ENCODE peak calls at places on chromosomes 7 and 10, in ten cellular contexts. One of them, this sample, is unnamed.

GRCh38 chr7:1079546-1079945 is 8.4 kb upstream of the GPER1 start:
- DNase-seq in GM10248: no peak
- DNase-seq in HEK293T: no peak
- DNase-seq in EL: no peak
- DNase-seq in mammary epithelial cell: no peak
- DNase-seq in fibroblast of the conjunctiva: no peak
- DNase-seq in fibroblast of lung: no peak
- DNase-seq in activated naive CD4-positive, alpha-beta T cell: no peak
- DNase-seq in ACHN: no peak
- DNase-seq in AG10803: no peak
- DNase-seq in this sample: no peak

GRCh38 chr7:44622342-44623151 is 16.1 kb downstream of the OGDH start:
- DNase-seq in GM10248: peak
- DNase-seq in HEK293T: no peak
- DNase-seq in EL: peak
- DNase-seq in mammary epithelial cell: no peak
- DNase-seq in fibroblast of the conjunctiva: no peak
- DNase-seq in fibroblast of lung: peak
- DNase-seq in activated naive CD4-positive, alpha-beta T cell: no peak
- DNase-seq in ACHN: peak
- DNase-seq in AG10803: no peak
- DNase-seq in this sample: no peak

GRCh38 chr10:33337335-33337854 is 2.9 kb upstream of the NRP1 start:
- DNase-seq in GM10248: no peak
- DNase-seq in HEK293T: peak
- DNase-seq in EL: peak
- DNase-seq in mammary epithelial cell: no peak
- DNase-seq in fibroblast of the conjunctiva: peak
- DNase-seq in fibroblast of lung: peak
- DNase-seq in activated naive CD4-positive, alpha-beta T cell: no peak
- DNase-seq in ACHN: peak
- DNase-seq in AG10803: peak
- DNase-seq in this sample: peak

GRCh38 chr10:111370101-111370500 is 293.3 kb downstream of the ADRA2A start:
- DNase-seq in GM10248: no peak
- DNase-seq in HEK293T: no peak
- DNase-seq in EL: peak
- DNase-seq in mammary epithelial cell: no peak
- DNase-seq in fibroblast of the conjunctiva: no peak
- DNase-seq in fibroblast of lung: no peak
- DNase-seq in activated naive CD4-positive, alpha-beta T cell: no peak
- DNase-seq in ACHN: no peak
- DNase-seq in AG10803: peak
- DNase-seq in this sample: peak

GRCh38 chr10:124602646-124603365 is 141.2 kb downstream of the LHPP start:
- DNase-seq in GM10248: no peak
- DNase-seq in HEK293T: no peak
- DNase-seq in EL: no peak
- DNase-seq in mammary epithelial cell: no peak
- DNase-seq in fibroblast of the conjunctiva: no peak
- DNase-seq in fibroblast of lung: no peak
- DNase-seq in activated naive CD4-positive, alpha-beta T cell: no peak
- DNase-seq in ACHN: no peak
- DNase-seq in AG10803: no peak
- DNase-seq in this sample: no peak

GRCh38 chr10:70490142-70490541 is 11.6 kb downstream of the PALD1 start:
- DNase-seq in GM10248: no peak
- DNase-seq in HEK293T: no peak
- DNase-seq in EL: no peak
- DNase-seq in mammary epithelial cell: no peak
- DNase-seq in fibroblast of the conjunctiva: no peak
- DNase-seq in fibroblast of lung: no peak
- DNase-seq in activated naive CD4-positive, alpha-beta T cell: no peak
- DNase-seq in ACHN: no peak
- DNase-seq in AG10803: no peak
- DNase-seq in this sample: no peak

GRCh38 chr10:108597031-108597430 is 1326.3 kb downstream of the XPNPEP1 start:
- DNase-seq in GM10248: no peak
- DNase-seq in HEK293T: no peak
- DNase-seq in EL: peak
- DNase-seq in mammary epithelial cell: no peak
- DNase-seq in fibroblast of the conjunctiva: no peak
- DNase-seq in fibroblast of lung: peak
- DNase-seq in activated naive CD4-positive, alpha-beta T cell: no peak
- DNase-seq in ACHN: no peak
- DNase-seq in AG10803: peak
- DNase-seq in this sample: peak

GRCh38 chr7:51374936-51375335 is 58.3 kb upstream of the COBL start:
- DNase-seq in GM10248: no peak
- DNase-seq in HEK293T: no peak
- DNase-seq in EL: no peak
- DNase-seq in mammary epithelial cell: no peak
- DNase-seq in fibroblast of the conjunctiva: no peak
- DNase-seq in fibroblast of lung: no peak
- DNase-seq in activated naive CD4-positive, alpha-beta T cell: no peak
- DNase-seq in ACHN: peak
- DNase-seq in AG10803: no peak
- DNase-seq in this sample: no peak

GRCh38 chr10:43817368-43817767 is 168.7 kb upstream of the ZNF32 start:
- DNase-seq in GM10248: no peak
- DNase-seq in HEK293T: no peak
- DNase-seq in EL: peak
- DNase-seq in mammary epithelial cell: no peak
- DNase-seq in fibroblast of the conjunctiva: no peak
- DNase-seq in fibroblast of lung: no peak
- DNase-seq in activated naive CD4-positive, alpha-beta T cell: no peak
- DNase-seq in ACHN: no peak
- DNase-seq in AG10803: peak
- DNase-seq in this sample: peak

GRCh38 chr7:69596723-69597277 is 1.5 kb upstream of the AUTS2 start:
- DNase-seq in GM10248: no peak
- DNase-seq in HEK293T: no peak
- DNase-seq in EL: no peak
- DNase-seq in mammary epithelial cell: no peak
- DNase-seq in fibroblast of the conjunctiva: no peak
- DNase-seq in fibroblast of lung: peak
- DNase-seq in activated naive CD4-positive, alpha-beta T cell: no peak
- DNase-seq in ACHN: no peak
- DNase-seq in AG10803: peak
- DNase-seq in this sample: peak

GRCh38 chr7:41005381-41005901 is 697.4 kb downstream of the INHBA start:
- DNase-seq in GM10248: no peak
- DNase-seq in HEK293T: no peak
- DNase-seq in EL: peak
- DNase-seq in mammary epithelial cell: peak
- DNase-seq in fibroblast of the conjunctiva: peak
- DNase-seq in fibroblast of lung: peak
- DNase-seq in activated naive CD4-positive, alpha-beta T cell: no peak
- DNase-seq in ACHN: no peak
- DNase-seq in AG10803: peak
- DNase-seq in this sample: peak

GRCh38 chr7:55558962-55559920 is 13.1 kb downstream of the VOPP1 start:
- DNase-seq in GM10248: no peak
- DNase-seq in HEK293T: no peak
- DNase-seq in EL: no peak
- DNase-seq in mammary epithelial cell: no peak
- DNase-seq in fibroblast of the conjunctiva: no peak
- DNase-seq in fibroblast of lung: no peak
- DNase-seq in activated naive CD4-positive, alpha-beta T cell: no peak
- DNase-seq in ACHN: no peak
- DNase-seq in AG10803: no peak
- DNase-seq in this sample: no peak

GRCh38 chr7:84546403-84546802 is 351.8 kb upstream of the SEMA3A start:
- DNase-seq in GM10248: no peak
- DNase-seq in HEK293T: no peak
- DNase-seq in EL: no peak
- DNase-seq in mammary epithelial cell: no peak
- DNase-seq in fibroblast of the conjunctiva: no peak
- DNase-seq in fibroblast of lung: no peak
- DNase-seq in activated naive CD4-positive, alpha-beta T cell: no peak
- DNase-seq in ACHN: no peak
- DNase-seq in AG10803: no peak
- DNase-seq in this sample: no peak

GRCh38 chr7:2471022-2471329 is 5.2 kb downstream of the GRIFIN start:
- DNase-seq in GM10248: no peak
- DNase-seq in HEK293T: no peak
- DNase-seq in EL: no peak
- DNase-seq in mammary epithelial cell: peak
- DNase-seq in fibroblast of the conjunctiva: no peak
- DNase-seq in fibroblast of lung: peak
- DNase-seq in activated naive CD4-positive, alpha-beta T cell: no peak
- DNase-seq in ACHN: no peak
- DNase-seq in AG10803: no peak
- DNase-seq in this sample: peak

GRCh38 chr10:25130911-25131310 is 43.9 kb upstream of the GPR158 start:
- DNase-seq in GM10248: no peak
- DNase-seq in HEK293T: no peak
- DNase-seq in EL: peak
- DNase-seq in mammary epithelial cell: peak
- DNase-seq in fibroblast of the conjunctiva: no peak
- DNase-seq in fibroblast of lung: no peak
- DNase-seq in activated naive CD4-positive, alpha-beta T cell: no peak
- DNase-seq in ACHN: no peak
- DNase-seq in AG10803: peak
- DNase-seq in this sample: peak

GRCh38 chr10:339038-339391 is 203.8 kb downstream of the ZMYND11 start:
- DNase-seq in GM10248: no peak
- DNase-seq in HEK293T: no peak
- DNase-seq in EL: no peak
- DNase-seq in mammary epithelial cell: no peak
- DNase-seq in fibroblast of the conjunctiva: no peak
- DNase-seq in fibroblast of lung: no peak
- DNase-seq in activated naive CD4-positive, alpha-beta T cell: no peak
- DNase-seq in ACHN: peak
- DNase-seq in AG10803: no peak
- DNase-seq in this sample: no peak

GRCh38 chr7:154859747-154860620 is 142.9 kb downstream of the PAXIP1 start:
- DNase-seq in GM10248: no peak
- DNase-seq in HEK293T: no peak
- DNase-seq in EL: no peak
- DNase-seq in mammary epithelial cell: no peak
- DNase-seq in fibroblast of the conjunctiva: no peak
- DNase-seq in fibroblast of lung: no peak
- DNase-seq in activated naive CD4-positive, alpha-beta T cell: no peak
- DNase-seq in ACHN: no peak
- DNase-seq in AG10803: no peak
- DNase-seq in this sample: no peak

GRCh38 chr7:29332875-29333482 is 138.4 kb downstream of the CHN2 start:
- DNase-seq in GM10248: no peak
- DNase-seq in HEK293T: no peak
- DNase-seq in EL: no peak
- DNase-seq in mammary epithelial cell: no peak
- DNase-seq in fibroblast of the conjunctiva: no peak
- DNase-seq in fibroblast of lung: no peak
- DNase-seq in activated naive CD4-positive, alpha-beta T cell: no peak
- DNase-seq in ACHN: no peak
- DNase-seq in AG10803: no peak
- DNase-seq in this sample: no peak

GRCh38 chr7:76051840-76052239 is 3.9 kb downstream of the MDH2 start:
- DNase-seq in GM10248: no peak
- DNase-seq in HEK293T: no peak
- DNase-seq in EL: no peak
- DNase-seq in mammary epithelial cell: no peak
- DNase-seq in fibroblast of the conjunctiva: no peak
- DNase-seq in fibroblast of lung: no peak
- DNase-seq in activated naive CD4-positive, alpha-beta T cell: no peak
- DNase-seq in ACHN: no peak
- DNase-seq in AG10803: no peak
- DNase-seq in this sample: no peak

GRCh38 chr7:30434140-30434799 is 44.3 kb downstream of the NOD1 start:
- DNase-seq in GM10248: no peak
- DNase-seq in HEK293T: no peak
- DNase-seq in EL: no peak
- DNase-seq in mammary epithelial cell: no peak
- DNase-seq in fibroblast of the conjunctiva: no peak
- DNase-seq in fibroblast of lung: no peak
- DNase-seq in activated naive CD4-positive, alpha-beta T cell: no peak
- DNase-seq in ACHN: no peak
- DNase-seq in AG10803: no peak
- DNase-seq in this sample: no peak

GRCh38 chr7:112144284-112145059 is 61.7 kb downstream of the DOCK4 start:
- DNase-seq in GM10248: no peak
- DNase-seq in HEK293T: no peak
- DNase-seq in EL: no peak
- DNase-seq in mammary epithelial cell: no peak
- DNase-seq in fibroblast of the conjunctiva: no peak
- DNase-seq in fibroblast of lung: peak
- DNase-seq in activated naive CD4-positive, alpha-beta T cell: no peak
- DNase-seq in ACHN: no peak
- DNase-seq in AG10803: no peak
- DNase-seq in this sample: no peak

GRCh38 chr7:94062372-94062771 is 58.2 kb upstream of the BET1 start:
- DNase-seq in GM10248: no peak
- DNase-seq in HEK293T: no peak
- DNase-seq in EL: no peak
- DNase-seq in mammary epithelial cell: no peak
- DNase-seq in fibroblast of the conjunctiva: no peak
- DNase-seq in fibroblast of lung: no peak
- DNase-seq in activated naive CD4-positive, alpha-beta T cell: no peak
- DNase-seq in ACHN: peak
- DNase-seq in AG10803: peak
- DNase-seq in this sample: peak

GRCh38 chr10:49585387-49585786 is 24.7 kb upstream of the SLC18A3 start:
- DNase-seq in GM10248: no peak
- DNase-seq in HEK293T: no peak
- DNase-seq in EL: peak
- DNase-seq in mammary epithelial cell: peak
- DNase-seq in fibroblast of the conjunctiva: no peak
- DNase-seq in fibroblast of lung: no peak
- DNase-seq in activated naive CD4-positive, alpha-beta T cell: no peak
- DNase-seq in ACHN: peak
- DNase-seq in AG10803: peak
- DNase-seq in this sample: no peak

GRCh38 chr7:150734293-150734692 is 2.9 kb upstream of the GIMAP5 start:
- DNase-seq in GM10248: no peak
- DNase-seq in HEK293T: no peak
- DNase-seq in EL: no peak
- DNase-seq in mammary epithelial cell: no peak
- DNase-seq in fibroblast of the conjunctiva: no peak
- DNase-seq in fibroblast of lung: no peak
- DNase-seq in activated naive CD4-positive, alpha-beta T cell: no peak
- DNase-seq in ACHN: no peak
- DNase-seq in AG10803: no peak
- DNase-seq in this sample: no peak

GRCh38 chr7:34453150-34453549 is 204.9 kb upstream of the NPSR1 start:
- DNase-seq in GM10248: no peak
- DNase-seq in HEK293T: no peak
- DNase-seq in EL: peak
- DNase-seq in mammary epithelial cell: no peak
- DNase-seq in fibroblast of the conjunctiva: no peak
- DNase-seq in fibroblast of lung: peak
- DNase-seq in activated naive CD4-positive, alpha-beta T cell: no peak
- DNase-seq in ACHN: peak
- DNase-seq in AG10803: peak
- DNase-seq in this sample: peak

GRCh38 chr10:11373626-11374310 is 237.7 kb downstream of the USP6NL start:
- DNase-seq in GM10248: no peak
- DNase-seq in HEK293T: no peak
- DNase-seq in EL: no peak
- DNase-seq in mammary epithelial cell: no peak
- DNase-seq in fibroblast of the conjunctiva: no peak
- DNase-seq in fibroblast of lung: no peak
- DNase-seq in activated naive CD4-positive, alpha-beta T cell: no peak
- DNase-seq in ACHN: peak
- DNase-seq in AG10803: no peak
- DNase-seq in this sample: no peak

GRCh38 chr7:55130079-55130476 is 111.3 kb downstream of the EGFR start:
- DNase-seq in GM10248: no peak
- DNase-seq in HEK293T: no peak
- DNase-seq in EL: peak
- DNase-seq in mammary epithelial cell: peak
- DNase-seq in fibroblast of the conjunctiva: no peak
- DNase-seq in fibroblast of lung: peak
- DNase-seq in activated naive CD4-positive, alpha-beta T cell: no peak
- DNase-seq in ACHN: peak
- DNase-seq in AG10803: peak
- DNase-seq in this sample: no peak

GRCh38 chr10:121183241-121183640 is 332.1 kb downstream of the WDR11 start:
- DNase-seq in GM10248: no peak
- DNase-seq in HEK293T: no peak
- DNase-seq in EL: no peak
- DNase-seq in mammary epithelial cell: no peak
- DNase-seq in fibroblast of the conjunctiva: no peak
- DNase-seq in fibroblast of lung: no peak
- DNase-seq in activated naive CD4-positive, alpha-beta T cell: no peak
- DNase-seq in ACHN: no peak
- DNase-seq in AG10803: no peak
- DNase-seq in this sample: no peak

This sample was measured in AG20443.